ENCODE peak calls at places on chromosomes 11 and 22, in ten cellular contexts. One of them, this sample, is unnamed.

GRCh38 chr22:46425011-46425410 is 89.5 kb downstream of the TRMU start:
- DNase-seq in upper lobe of right lung: no peak
- DNase-seq in neural crest cell: no peak
- DNase-seq in cardiac muscle cell: peak; percentile 11
- DNase-seq in thyroid gland: no peak
- DNase-seq in osteocyte: no peak
- DNase-seq in AG09319: no peak
- DNase-seq in IMR-90: peak; percentile 72
- DNase-seq in astrocyte of the cerebellum: peak; percentile 76
- DNase-seq in pancreas: no peak
- DNase-seq in this sample: no peak

GRCh38 chr11:1060885-1061616 is 13.6 kb upstream of the MUC2 start:
- DNase-seq in upper lobe of right lung: peak; percentile 63
- DNase-seq in neural crest cell: no peak
- DNase-seq in cardiac muscle cell: peak; percentile 68
- DNase-seq in thyroid gland: no peak
- DNase-seq in osteocyte: no peak
- DNase-seq in AG09319: peak; percentile 29
- DNase-seq in IMR-90: peak; percentile 56
- DNase-seq in astrocyte of the cerebellum: no peak
- DNase-seq in pancreas: no peak
- DNase-seq in this sample: peak; percentile 10

GRCh38 chr22:21000987-21001600 is 824 bp downstream of the THAP7 start:
- DNase-seq in upper lobe of right lung: no peak
- DNase-seq in neural crest cell: peak; percentile 28
- DNase-seq in cardiac muscle cell: no peak
- DNase-seq in thyroid gland: no peak
- DNase-seq in osteocyte: no peak
- DNase-seq in AG09319: no peak
- DNase-seq in IMR-90: no peak
- DNase-seq in astrocyte of the cerebellum: no peak
- DNase-seq in pancreas: peak; percentile 25
- DNase-seq in this sample: no peak

GRCh38 chr11:113114452-113115027 is 153.3 kb downstream of the NCAM1 start:
- DNase-seq in upper lobe of right lung: no peak
- DNase-seq in neural crest cell: peak; percentile 28
- DNase-seq in cardiac muscle cell: peak; percentile 70
- DNase-seq in thyroid gland: peak; percentile 78
- DNase-seq in osteocyte: no peak
- DNase-seq in AG09319: no peak
- DNase-seq in IMR-90: peak; percentile 8
- DNase-seq in astrocyte of the cerebellum: peak; percentile 20
- DNase-seq in pancreas: peak; percentile 28
- DNase-seq in this sample: peak; percentile 21

GRCh38 chr11:1825785-1826451 is 8.9 kb upstream of the SYT8 start:
- DNase-seq in upper lobe of right lung: no peak
- DNase-seq in neural crest cell: no peak
- DNase-seq in cardiac muscle cell: no peak
- DNase-seq in thyroid gland: no peak
- DNase-seq in osteocyte: no peak
- DNase-seq in AG09319: no peak
- DNase-seq in IMR-90: no peak
- DNase-seq in astrocyte of the cerebellum: no peak
- DNase-seq in pancreas: no peak
- DNase-seq in this sample: peak; percentile 13

GRCh38 chr11:1517117-1518005 is 30.8 kb upstream of the MOB2 start:
- DNase-seq in upper lobe of right lung: no peak
- DNase-seq in neural crest cell: no peak
- DNase-seq in cardiac muscle cell: no peak
- DNase-seq in thyroid gland: no peak
- DNase-seq in osteocyte: no peak
- DNase-seq in AG09319: no peak
- DNase-seq in IMR-90: no peak
- DNase-seq in astrocyte of the cerebellum: no peak
- DNase-seq in pancreas: no peak
- DNase-seq in this sample: no peak

GRCh38 chr22:46673677-46674236 is 53.6 kb downstream of the GRAMD4 start:
- DNase-seq in upper lobe of right lung: no peak
- DNase-seq in neural crest cell: no peak
- DNase-seq in cardiac muscle cell: no peak
- DNase-seq in thyroid gland: no peak
- DNase-seq in osteocyte: no peak
- DNase-seq in AG09319: no peak
- DNase-seq in IMR-90: no peak
- DNase-seq in astrocyte of the cerebellum: no peak
- DNase-seq in pancreas: no peak
- DNase-seq in this sample: no peak

GRCh38 chr11:134755535-134755934 is 343.5 kb upstream of the B3GAT1 start:
- DNase-seq in upper lobe of right lung: no peak
- DNase-seq in neural crest cell: no peak
- DNase-seq in cardiac muscle cell: no peak
- DNase-seq in thyroid gland: no peak
- DNase-seq in osteocyte: no peak
- DNase-seq in AG09319: no peak
- DNase-seq in IMR-90: no peak
- DNase-seq in astrocyte of the cerebellum: no peak
- DNase-seq in pancreas: no peak
- DNase-seq in this sample: no peak

GRCh38 chr22:45804986-45805325 is 133.3 kb downstream of the ATXN10 start:
- DNase-seq in upper lobe of right lung: no peak
- DNase-seq in neural crest cell: no peak
- DNase-seq in cardiac muscle cell: peak; percentile 96
- DNase-seq in thyroid gland: no peak
- DNase-seq in osteocyte: no peak
- DNase-seq in AG09319: peak; percentile 85
- DNase-seq in IMR-90: peak; percentile 98
- DNase-seq in astrocyte of the cerebellum: peak; percentile 96
- DNase-seq in pancreas: no peak
- DNase-seq in this sample: no peak

DNA sequence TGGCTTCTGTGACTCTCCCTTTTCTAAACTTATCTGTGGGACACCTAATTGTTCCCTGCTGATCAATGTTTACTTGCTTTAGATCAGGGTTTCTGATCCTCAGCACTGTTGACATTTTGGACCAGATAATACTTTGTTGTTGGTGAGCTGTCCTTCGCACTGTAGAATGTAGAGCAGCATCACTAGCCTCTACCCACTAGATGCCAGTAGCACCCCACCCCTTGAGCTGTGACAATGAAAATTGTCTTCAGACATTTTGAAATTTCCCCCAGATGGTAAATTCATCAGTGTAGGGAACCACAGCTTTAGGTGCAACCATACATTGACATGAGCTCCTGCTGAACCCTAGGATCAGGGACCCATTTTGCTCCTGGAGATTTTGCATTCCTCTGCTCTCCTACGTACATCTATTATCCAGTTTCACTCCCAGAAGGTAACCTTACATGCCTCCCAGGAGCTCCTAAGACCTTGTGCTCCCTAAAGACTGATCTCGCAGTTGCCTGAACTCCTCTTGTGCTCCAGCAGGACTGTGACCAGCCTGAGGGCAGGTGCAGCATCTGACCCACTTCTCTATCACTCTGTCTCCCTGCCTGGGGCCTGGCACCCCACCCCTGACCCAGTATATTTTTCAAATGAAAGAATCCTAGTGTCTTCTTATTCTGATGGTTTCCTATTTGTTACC is 107.8 kb downstream of the FAR1 start:
- DNase-seq in upper lobe of right lung: no peak
- DNase-seq in neural crest cell: no peak
- DNase-seq in cardiac muscle cell: no peak
- DNase-seq in thyroid gland: no peak
- DNase-seq in osteocyte: no peak
- DNase-seq in AG09319: no peak
- DNase-seq in IMR-90: no peak
- DNase-seq in astrocyte of the cerebellum: no peak
- DNase-seq in pancreas: no peak
- DNase-seq in this sample: no peak
- TF ChIP-seq CTCF in upper lobe of right lung: peak; percentile 13
- TF ChIP-seq CTCF in neural crest cell: peak; percentile 21
- TF ChIP-seq CTCF in cardiac muscle cell: peak; percentile 22
- TF ChIP-seq CTCF in thyroid gland: no peak
- TF ChIP-seq CTCF in osteocyte: no peak
- TF ChIP-seq CTCF in AG09319: peak; percentile 7
- TF ChIP-seq CTCF in IMR-90: no peak
- TF ChIP-seq CTCF in astrocyte of the cerebellum: peak; percentile 35
- TF ChIP-seq CTCF in pancreas: no peak
- TF ChIP-seq CTCF in this sample: no peak

GRCh38 chr11:61815790-61816735 is 740 bp downstream of the FADS1 start:
- DNase-seq in upper lobe of right lung: peak; percentile 84
- DNase-seq in neural crest cell: peak; percentile 54
- DNase-seq in cardiac muscle cell: peak; percentile 85
- DNase-seq in thyroid gland: peak; percentile 70
- DNase-seq in osteocyte: no peak
- DNase-seq in AG09319: no peak
- DNase-seq in IMR-90: peak; percentile 60
- DNase-seq in astrocyte of the cerebellum: no peak
- DNase-seq in pancreas: peak; percentile 47
- DNase-seq in this sample: peak; percentile 40
- TF ChIP-seq CTCF in upper lobe of right lung: no peak
- TF ChIP-seq CTCF in neural crest cell: no peak
- TF ChIP-seq CTCF in cardiac muscle cell: no peak
- TF ChIP-seq CTCF in thyroid gland: no peak
- TF ChIP-seq CTCF in osteocyte: no peak
- TF ChIP-seq CTCF in AG09319: no peak
- TF ChIP-seq CTCF in IMR-90: no peak
- TF ChIP-seq CTCF in astrocyte of the cerebellum: no peak
- TF ChIP-seq CTCF in pancreas: no peak
- TF ChIP-seq CTCF in this sample: no peak

GRCh38 chr11:29959488-29959887 is 57.3 kb downstream of the KCNA4 start:
- DNase-seq in upper lobe of right lung: no peak
- DNase-seq in neural crest cell: no peak
- DNase-seq in cardiac muscle cell: no peak
- DNase-seq in thyroid gland: no peak
- DNase-seq in osteocyte: no peak
- DNase-seq in AG09319: no peak
- DNase-seq in IMR-90: no peak
- DNase-seq in astrocyte of the cerebellum: no peak
- DNase-seq in pancreas: no peak
- DNase-seq in this sample: no peak

GRCh38 chr11:29957406-29957805 is 59.4 kb downstream of the KCNA4 start:
- DNase-seq in upper lobe of right lung: no peak
- DNase-seq in neural crest cell: no peak
- DNase-seq in cardiac muscle cell: no peak
- DNase-seq in thyroid gland: no peak
- DNase-seq in osteocyte: no peak
- DNase-seq in AG09319: no peak
- DNase-seq in IMR-90: no peak
- DNase-seq in astrocyte of the cerebellum: no peak
- DNase-seq in pancreas: no peak
- DNase-seq in this sample: no peak

GRCh38 chr11:29963796-29964195 is 53.0 kb downstream of the KCNA4 start:
- DNase-seq in upper lobe of right lung: no peak
- DNase-seq in neural crest cell: no peak
- DNase-seq in cardiac muscle cell: no peak
- DNase-seq in thyroid gland: no peak
- DNase-seq in osteocyte: no peak
- DNase-seq in AG09319: no peak
- DNase-seq in IMR-90: no peak
- DNase-seq in astrocyte of the cerebellum: no peak
- DNase-seq in pancreas: no peak
- DNase-seq in this sample: no peak

GRCh38 chr11:29963068-29963467 is 53.8 kb downstream of the KCNA4 start:
- DNase-seq in upper lobe of right lung: no peak
- DNase-seq in neural crest cell: no peak
- DNase-seq in cardiac muscle cell: no peak
- DNase-seq in thyroid gland: no peak
- DNase-seq in osteocyte: no peak
- DNase-seq in AG09319: no peak
- DNase-seq in IMR-90: no peak
- DNase-seq in astrocyte of the cerebellum: no peak
- DNase-seq in pancreas: no peak
- DNase-seq in this sample: no peak

DNA sequence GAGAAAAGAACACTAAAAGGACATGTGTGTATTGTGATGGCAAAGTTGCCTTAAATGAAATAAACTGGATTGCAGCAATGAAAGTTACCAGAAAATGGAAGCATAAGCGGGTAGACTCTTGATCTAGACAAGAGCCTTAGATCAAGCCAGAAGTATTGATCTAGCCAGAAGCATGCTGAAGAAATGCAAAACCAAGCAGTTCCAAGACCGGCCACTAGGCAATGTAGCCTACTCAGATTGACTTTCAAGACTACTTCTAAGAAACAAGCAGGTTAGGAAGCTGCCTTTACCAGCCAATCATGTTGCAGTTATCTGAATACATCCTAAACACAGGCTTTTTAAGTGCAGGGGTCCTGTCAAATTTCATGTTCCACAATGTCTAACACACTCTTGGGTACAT is 54.6 kb downstream of the KCNA4 start:
- DNase-seq in upper lobe of right lung: no peak
- DNase-seq in neural crest cell: no peak
- DNase-seq in cardiac muscle cell: no peak
- DNase-seq in thyroid gland: no peak
- DNase-seq in osteocyte: no peak
- DNase-seq in AG09319: no peak
- DNase-seq in IMR-90: no peak
- DNase-seq in astrocyte of the cerebellum: no peak
- DNase-seq in pancreas: no peak
- DNase-seq in this sample: no peak
- TF ChIP-seq CTCF in upper lobe of right lung: no peak
- TF ChIP-seq CTCF in neural crest cell: peak; percentile 58
- TF ChIP-seq CTCF in cardiac muscle cell: peak; percentile 25
- TF ChIP-seq CTCF in thyroid gland: peak; percentile 4
- TF ChIP-seq CTCF in osteocyte: peak; percentile 16
- TF ChIP-seq CTCF in AG09319: no peak
- TF ChIP-seq CTCF in IMR-90: no peak
- TF ChIP-seq CTCF in astrocyte of the cerebellum: peak; percentile 20
- TF ChIP-seq CTCF in pancreas: no peak
- TF ChIP-seq CTCF in this sample: no peak

DNA sequence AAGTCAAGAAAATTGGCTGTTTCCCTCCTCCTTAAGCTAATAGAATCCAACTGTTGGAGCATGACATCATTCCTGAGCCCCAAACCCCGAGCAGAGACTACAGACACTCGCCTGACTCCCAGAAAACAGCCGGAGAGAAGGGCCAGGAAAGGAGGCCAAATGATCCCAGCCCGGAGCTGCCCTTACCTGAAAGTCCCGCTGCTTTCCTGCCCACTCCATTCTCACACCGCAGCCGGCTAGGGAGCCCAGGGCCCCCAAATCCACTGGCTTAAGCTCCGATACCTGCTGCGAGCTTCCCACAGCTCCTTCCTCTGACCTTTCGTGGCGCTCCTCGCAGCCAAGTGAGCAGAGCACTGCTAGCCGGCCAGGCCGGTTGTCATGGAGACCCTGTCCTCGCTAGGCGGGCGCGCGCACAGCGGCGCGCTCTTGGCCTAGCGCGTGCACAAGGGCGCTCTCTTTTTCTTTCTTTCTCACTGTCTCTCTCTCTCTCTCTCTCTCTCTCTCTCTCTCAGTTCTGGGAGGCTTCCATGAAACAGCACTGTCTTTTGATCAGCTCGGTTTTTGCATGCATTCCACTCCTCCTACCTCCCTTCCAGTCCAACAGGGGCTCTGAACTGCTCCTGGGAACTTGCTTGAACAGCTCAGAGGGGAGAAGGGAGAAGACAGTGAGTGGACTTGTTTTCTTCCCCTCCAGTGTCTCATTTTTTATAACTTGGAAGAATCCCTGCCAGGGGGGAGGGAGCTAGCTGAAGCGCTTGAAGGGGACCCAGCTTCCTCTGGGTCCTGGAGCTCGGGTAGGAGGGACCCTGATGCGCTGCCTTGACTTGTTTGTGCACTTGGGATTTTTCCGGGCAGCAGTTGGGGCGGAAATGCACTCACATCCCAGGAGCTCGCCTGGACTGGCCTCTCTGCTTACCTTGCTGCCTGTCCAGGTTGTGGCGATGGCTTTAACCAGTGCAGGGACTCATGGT is 100.4 kb upstream of the AKIP1 start:
- DNase-seq in upper lobe of right lung: peak; percentile 91
- DNase-seq in neural crest cell: peak; percentile 65
- DNase-seq in cardiac muscle cell: peak; percentile 85
- DNase-seq in thyroid gland: peak; percentile 88
- DNase-seq in osteocyte: peak; percentile 86
- DNase-seq in AG09319: peak; percentile 71
- DNase-seq in IMR-90: peak; percentile 81
- DNase-seq in astrocyte of the cerebellum: no peak
- DNase-seq in pancreas: peak; percentile 85
- DNase-seq in this sample: peak; percentile 30
- TF ChIP-seq CTCF in upper lobe of right lung: no peak
- TF ChIP-seq CTCF in neural crest cell: no peak
- TF ChIP-seq CTCF in cardiac muscle cell: no peak
- TF ChIP-seq CTCF in thyroid gland: peak; percentile 6
- TF ChIP-seq CTCF in osteocyte: no peak
- TF ChIP-seq CTCF in AG09319: no peak
- TF ChIP-seq CTCF in IMR-90: no peak
- TF ChIP-seq CTCF in astrocyte of the cerebellum: no peak
- TF ChIP-seq CTCF in pancreas: no peak
- TF ChIP-seq CTCF in this sample: no peak

This sample was measured in natural killer cell.